ENCODE peak calls at places on chromosomes 4 and X, in nine cellular contexts. C is esophagus squamous epithelium, A is lower leg skin, T is right lobe of liver, P is tibial nerve, S is GM12891, D is GM12878, G is ovary, I is thyroid gland. U is an unnamed sample.

GRCh38 chr4:48767055-48767454 is 13.0 kb downstream of the FRYL start:
- DNase-seq in C (no peak), A (no peak), T (no peak), P (no peak), S (no peak), D (no peak), G (no peak), I (no peak), U (no peak)

GRCh38 chr4:139710073-139710472 is 44.5 kb downstream of the MGST2 start:
- DNase-seq in C (no peak), A (no peak), T (no peak), P (no peak), S (no peak), D (no peak), G (no peak), I (no peak), U (no peak)

GRCh38 chr4:138868562-138868961 is 147.0 kb upstream of the NOCT start:
- DNase-seq in C (no peak), A (no peak), T (no peak), P (no peak), S (no peak), D (no peak), G (no peak), I (no peak), U (no peak)

GRCh38 chr4:109599046-109599652 is 39.1 kb downstream of the MCUB start:
- DNase-seq in C (no peak), A (no peak), T (no peak), P (no peak), S (no peak), D (no peak), G (no peak), I (no peak), U (no peak)

GRCh38 chr4:168803727-168804126 is 206.3 kb downstream of the CBR4 start:
- DNase-seq in C (no peak), A (no peak), T (no peak), P (no peak), S (no peak), D (no peak), G (no peak), I (no peak), U (no peak)

GRCh38 chr4:88999392-88999791 is 57.6 kb downstream of the FAM13A start:
- DNase-seq in C (no peak), A (no peak), T (no peak), P (no peak), S (no peak), D (no peak), G (no peak), I (no peak), U (no peak)

GRCh38 chrX:155148724-155149537 is 67.3 kb upstream of the VBP1 start:
- DNase-seq in C (no peak), A (no peak), T (peak), P (peak), S (no peak), D (no peak), G (no peak), I (peak), U (no peak)

GRCh38 chr4:133156096-133156495 is 7.0 kb downstream of the PCDH10 start:
- DNase-seq in C (no peak), A (no peak), T (no peak), P (no peak), S (no peak), D (no peak), G (no peak), I (no peak), U (no peak)

GRCh38 chr4:56804551-56804950 is 16.9 kb downstream of the SPINK2 start:
- DNase-seq in C (no peak), A (no peak), T (no peak), P (no peak), S (no peak), D (peak), G (no peak), I (no peak), U (no peak)

GRCh38 chr4:44545781-44546180 is 97.2 kb upstream of the KCTD8 start:
- DNase-seq in C (no peak), A (no peak), T (no peak), P (no peak), S (no peak), D (no peak), G (no peak), I (no peak), U (no peak)

DNA sequence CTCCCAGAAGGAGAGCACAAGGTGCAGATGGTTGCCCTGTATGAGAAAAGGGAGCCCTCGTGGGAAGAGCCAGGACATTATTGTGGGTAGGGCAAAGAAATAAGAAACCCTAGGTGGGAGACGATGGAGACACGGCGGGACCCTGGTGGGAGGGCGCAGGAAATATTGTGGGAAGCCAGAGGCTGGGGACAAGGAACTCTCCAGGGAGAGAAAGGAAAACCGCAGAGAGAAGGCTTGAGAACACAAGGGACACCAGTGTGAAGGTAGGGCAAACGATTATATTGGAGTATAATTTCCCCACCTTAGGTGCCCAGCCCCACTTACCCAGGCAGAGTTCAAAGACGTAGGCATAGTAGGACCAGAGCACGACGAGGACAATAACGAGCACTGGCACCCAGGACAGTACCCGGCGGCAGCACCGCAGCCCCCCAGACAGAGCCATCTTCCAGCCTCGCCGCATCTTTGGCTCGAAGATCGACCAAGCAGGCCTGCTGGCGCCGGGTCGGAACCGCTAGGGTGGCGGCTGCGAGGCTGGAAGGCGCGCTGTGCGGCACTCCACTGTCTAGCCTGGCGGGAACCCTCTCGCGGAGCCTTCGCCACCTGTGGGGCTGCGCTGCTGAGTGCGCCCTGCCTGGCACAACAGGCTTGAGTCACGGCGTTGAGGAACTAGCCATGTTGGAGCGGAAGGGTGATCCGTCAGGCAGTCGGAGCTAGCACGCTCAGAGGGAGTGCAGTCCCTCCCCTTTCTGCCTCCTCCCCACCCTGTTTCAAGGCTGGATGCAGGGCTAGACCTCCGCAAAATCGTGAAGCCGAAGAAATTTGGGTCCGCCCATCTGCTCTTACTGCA is at the start of gene ZDHHC15:
- DNase-seq in C (no peak), A (peak), T (no peak), P (peak), S (no peak), D (peak), G (peak), I (peak), U (no peak)
- TF ChIP-seq POLR2A in C (peak), A (no peak), T (no peak), P (no peak), S (no peak), D (peak), G (peak), I (no peak), U (no peak)

DNA sequence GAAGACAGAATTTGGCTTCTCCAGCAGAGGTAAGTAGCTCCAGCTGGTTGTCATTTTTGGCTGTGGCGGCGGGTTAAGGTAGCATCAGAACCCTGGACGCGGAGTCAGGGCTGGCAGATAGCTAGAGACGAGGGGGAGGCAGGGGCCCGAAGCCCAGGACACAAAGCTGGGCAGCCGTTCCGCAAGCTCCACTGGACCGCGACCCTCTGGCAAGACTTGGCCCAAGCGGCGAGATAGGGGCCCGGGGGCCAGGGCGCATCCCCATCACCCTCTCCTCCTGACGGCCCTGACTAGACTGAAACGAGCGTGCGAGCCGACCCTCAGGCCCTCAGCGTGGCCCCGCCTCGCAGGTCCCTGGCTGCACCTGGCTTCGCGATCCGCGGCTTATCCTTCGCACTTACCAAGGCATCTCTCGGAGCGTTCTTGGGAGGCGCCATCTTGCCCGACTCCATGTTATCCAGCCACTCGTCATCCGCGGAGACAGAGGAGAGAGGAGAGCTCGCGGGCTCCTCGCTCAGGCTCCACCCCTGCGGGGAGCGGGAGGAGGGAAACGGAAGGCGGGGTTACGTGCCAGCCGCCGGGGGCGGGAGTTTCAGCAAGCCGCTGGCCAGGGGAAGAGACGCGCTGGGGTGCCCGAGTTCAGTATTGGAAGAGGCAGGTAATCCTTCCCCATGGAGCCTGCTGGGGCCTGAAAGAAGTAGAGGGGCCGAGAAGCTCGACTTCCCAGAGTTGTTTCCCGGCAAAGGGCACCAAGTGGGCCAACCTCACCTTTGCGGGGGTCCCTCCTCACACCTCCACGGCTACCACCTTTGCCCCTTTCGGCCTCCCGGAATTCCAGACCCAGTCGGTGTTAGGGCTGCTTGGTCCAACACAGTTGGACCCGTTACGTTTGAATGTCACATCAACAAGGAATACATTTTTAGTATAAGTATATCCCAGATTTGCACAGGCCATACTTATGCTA is at the start of gene TAF9B:
- DNase-seq in C (peak), A (peak), T (peak), P (peak), S (peak), D (peak), G (peak), I (peak), U (peak)
- TF ChIP-seq POLR2A in C (peak), A (no peak), T (peak), P (peak), S (peak), D (peak), G (peak), I (no peak), U (no peak)

DNA sequence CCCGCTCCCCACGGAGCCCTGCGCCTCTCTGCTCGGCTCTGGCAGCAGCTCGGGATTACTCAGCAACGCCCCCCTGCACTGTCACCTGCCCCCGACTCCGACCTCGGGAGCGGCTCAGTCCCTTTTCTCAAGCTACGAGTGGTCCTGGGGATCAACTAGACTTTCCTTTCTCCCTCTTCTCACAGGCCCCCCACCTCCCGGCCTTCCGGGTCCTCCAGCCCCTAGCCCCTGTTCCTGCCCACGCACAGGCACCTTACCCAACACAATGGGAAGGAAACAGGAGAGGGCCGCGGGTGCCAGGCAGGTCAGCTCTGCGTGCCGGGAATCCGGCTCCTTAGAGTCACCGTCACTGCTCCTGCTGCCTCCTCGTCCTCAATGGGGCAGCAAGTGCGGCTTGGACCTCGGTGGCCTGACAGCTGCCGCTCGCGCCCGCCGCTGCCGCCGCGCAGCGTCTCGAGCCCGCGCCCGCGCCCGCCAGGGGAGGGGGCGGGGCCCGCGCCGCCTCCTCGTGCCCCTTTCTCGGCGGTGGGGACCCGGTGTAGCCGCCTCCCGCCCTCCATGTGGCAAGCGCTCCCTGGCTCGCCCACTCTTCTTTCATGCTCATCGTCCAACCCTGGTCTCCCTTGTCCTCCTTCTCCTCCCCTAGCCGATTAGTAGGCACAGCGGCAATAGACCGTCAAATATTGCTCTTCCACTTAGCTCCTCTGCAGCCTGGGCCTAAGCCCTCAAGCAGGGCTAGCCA is at the start of gene RAB9B:
- DNase-seq in C (no peak), A (peak), T (peak), P (peak), S (peak), D (no peak), G (peak), I (peak), U (peak)
- TF ChIP-seq POLR2A in C (no peak), A (no peak), T (no peak), P (no peak), S (no peak), D (no peak), G (peak), I (no peak), U (no peak)

DNA sequence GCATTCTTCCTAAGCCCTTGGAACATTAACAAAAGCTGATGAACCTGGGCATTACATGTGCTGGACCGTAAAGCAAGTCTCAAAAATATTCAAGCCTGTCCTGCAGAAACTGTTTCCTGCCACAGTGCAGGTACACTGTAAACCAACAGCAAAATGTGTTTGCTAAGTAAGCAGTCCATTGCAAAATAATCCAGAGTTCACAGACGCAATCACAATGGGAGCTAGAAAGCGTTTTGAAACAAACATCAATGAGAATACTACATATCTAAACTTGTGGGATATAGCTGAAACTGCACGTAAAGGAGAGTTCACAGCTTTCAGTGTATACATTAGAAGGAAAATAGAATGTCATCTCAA is 61.6 kb downstream of the RGS12 start:
- DNase-seq in C (no peak), A (no peak), T (peak), P (no peak), S (no peak), D (no peak), G (no peak), I (no peak), U (no peak)
- TF ChIP-seq POLR2A in C (no peak), A (no peak), T (peak), P (no peak), S (no peak), D (no peak), G (no peak), I (no peak), U (no peak)

GRCh38 chr4:18021470-18021719 is 160 bp downstream of the LCORL start:
- DNase-seq in C (no peak), A (no peak), T (no peak), P (peak), S (no peak), D (no peak), G (no peak), I (no peak), U (no peak)
- TF ChIP-seq POLR2A in C (peak), A (no peak), T (peak), P (peak), S (no peak), D (no peak), G (no peak), I (peak), U (no peak)

GRCh38 chr4:119212964-119213606 is 572 bp downstream of the USP53 start:
- DNase-seq in C (peak), A (peak), T (peak), P (peak), S (peak), D (peak), G (peak), I (peak), U (peak)
- TF ChIP-seq POLR2A in C (no peak), A (no peak), T (no peak), P (no peak), S (no peak), D (no peak), G (no peak), I (no peak), U (no peak)

DNA sequence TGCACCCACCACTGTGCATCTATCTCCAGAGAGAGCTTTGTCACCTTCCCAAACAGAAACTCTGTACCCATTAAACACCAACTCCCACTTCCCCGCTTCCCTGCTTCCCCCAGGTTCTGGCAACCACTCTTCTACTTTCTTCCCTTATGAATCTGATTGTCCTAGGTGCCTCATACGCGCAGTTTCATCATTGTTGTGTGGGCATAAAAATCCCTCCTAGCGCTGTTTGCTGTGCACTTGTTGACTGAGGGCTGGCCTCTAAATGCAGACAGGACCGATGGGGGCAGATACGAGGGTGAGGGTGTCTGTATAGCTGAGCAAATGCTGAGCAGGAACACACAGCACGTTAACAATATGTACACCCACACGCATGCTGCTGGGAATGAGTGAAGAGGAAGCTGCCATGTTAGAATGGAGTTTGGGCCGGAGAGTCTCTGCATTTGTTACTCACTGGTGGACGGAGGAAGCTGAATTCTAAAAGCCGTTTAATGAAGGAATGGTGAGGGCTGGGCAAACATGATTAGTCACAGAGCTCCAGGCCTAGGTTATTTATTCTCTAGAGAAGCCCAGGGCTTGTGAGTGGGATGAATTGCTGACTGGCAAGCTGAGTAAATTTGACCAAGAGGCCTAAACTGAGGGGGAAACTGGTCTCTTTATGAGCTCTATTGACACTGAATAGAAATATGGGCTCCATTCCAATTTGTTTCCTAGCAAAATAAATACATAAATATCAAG is 95.7 kb upstream of the RPS6KA3 start:
- DNase-seq in C (no peak), A (no peak), T (no peak), P (peak), S (no peak), D (no peak), G (no peak), I (no peak), U (no peak)
- TF ChIP-seq POLR2A in C (no peak), A (no peak), T (no peak), P (no peak), S (no peak), D (no peak), G (no peak), I (no peak), U (no peak)

U was measured in Peyer's patch.